ENCODE peak calls at places on chromosomes 11 and 22, in five cellular contexts. C, J, O, S and W are unnamed samples.

GRCh38 chr22:44914026-44914721 is 95.6 kb downstream of the PHF21B start:
- DNase-seq in O (no peak), C (no peak), J (no peak), S (no peak), W (no peak)

GRCh38 chr22:39985383-39986045 is 9.2 kb upstream of the FAM83F start:
- DNase-seq in J (no peak), O (no peak), C (no peak), S (no peak), W (no peak)

GRCh38 chr11:72607496-72607895 is 66.7 kb downstream of the PDE2A start:
- DNase-seq in J (no peak), O (no peak), C (no peak), S (no peak), W (no peak)

GRCh38 chr11:18526130-18526520 is 617 bp downstream of the TSG101 start:
- DNase-seq in C (no peak), O (no peak), S (no peak), J (no peak), W (peak)

GRCh38 chr11:19372381-19372780 is 131.6 kb upstream of the E2F8 start:
- DNase-seq in C (no peak), J (no peak), S (no peak), O (no peak), W (no peak)

GRCh38 chr11:11979487-11980117 is 28.8 kb downstream of the DKK3 start:
- DNase-seq in C (no peak), O (peak), J (peak), S (peak), W (peak)

GRCh38 chr11:62853279-62853965 is 14.0 kb upstream of the WDR74 start:
- DNase-seq in J (no peak), C (no peak), O (no peak), S (no peak), W (no peak)

GRCh38 chr11:34653851-34654490 is 33.1 kb downstream of the EHF start:
- DNase-seq in J (peak), C (peak), S (peak), O (peak), W (peak)

GRCh38 chr11:18567081-18567480 is 21.5 kb downstream of the UEVLD start:
- DNase-seq in O (no peak), J (no peak), C (no peak), S (no peak), W (no peak)

GRCh38 chr11:134560066-134560465 is 148.0 kb upstream of the B3GAT1 start:
- DNase-seq in C (no peak), O (no peak), J (no peak), S (no peak), W (no peak)

GRCh38 chr11:34050967-34051348 is 573 bp upstream of the CAPRIN1 start:
- DNase-seq in O (no peak), S (no peak), J (no peak), C (no peak), W (peak)

GRCh38 chr11:83223457-83223856 is 29.9 kb downstream of the ANKRD42 start:
- DNase-seq in S (no peak), J (no peak), O (no peak), C (no peak), W (no peak)

GRCh38 chr11:84790849-84791427 is 836.2 kb downstream of the DLG2 start:
- DNase-seq in C (no peak), S (no peak), O (no peak), J (no peak), W (no peak)

GRCh38 chr22:32920032-32920628 is 118.6 kb downstream of the TIMP3 start:
- DNase-seq in S (no peak), C (peak), O (no peak), J (peak), W (peak)

GRCh38 chr11:9130297-9130696 is 38.9 kb upstream of the SCUBE2 start:
- DNase-seq in C (no peak), S (no peak), J (no peak), O (no peak), W (no peak)

GRCh38 chr11:75263944-75264349 is 23.4 kb downstream of the TPBGL start:
- DNase-seq in J (no peak), S (no peak), C (no peak), O (no peak), W (peak)

GRCh38 chr11:96019810-96020747 is 96.2 kb upstream of the MTMR2 start:
- DNase-seq in C (no peak), S (no peak), J (no peak), O (no peak), W (no peak)

GRCh38 chr11:102457865-102458264 is 5.3 kb upstream of the TMEM123 start:
- DNase-seq in J (no peak), C (no peak), O (no peak), S (no peak), W (no peak)

GRCh38 chr11:46738887-46739286 is 19.9 kb downstream of the F2 start:
- DNase-seq in J (no peak), S (no peak), C (no peak), O (no peak), W (no peak)

GRCh38 chr22:26033071-26033470 is 136.2 kb upstream of the SEZ6L start:
- DNase-seq in O (no peak), J (no peak), C (no peak), S (no peak), W (no peak)

GRCh38 chr11:131674051-131674755 is 303.8 kb downstream of the NTM start:
- DNase-seq in O (peak), S (peak), C (peak), J (peak), W (peak)

GRCh38 chr11:22304337-22304961 is 33.7 kb upstream of the SLC17A6 start:
- DNase-seq in C (no peak), O (no peak), J (peak), S (no peak), W (peak)

GRCh38 chr22:36430863-36431262 is 43.1 kb upstream of the MYH9 start:
- DNase-seq in J (no peak), C (no peak), O (no peak), S (peak), W (peak)

GRCh38 chr11:63833048-63833447 is 5.9 kb upstream of the MARK2 start:
- DNase-seq in J (no peak), S (no peak), C (no peak), O (no peak), W (no peak)

GRCh38 chr22:18933914-18934313 is 2.2 kb downstream of the PRODH start:
- DNase-seq in J (no peak), C (no peak), O (no peak), S (no peak), W (no peak)

GRCh38 chr11:45677811-45678515 is 12.5 kb upstream of the CHST1 start:
- DNase-seq in C (no peak), O (no peak), S (no peak), J (no peak), W (no peak)

GRCh38 chr11:14357843-14358728 is 897 bp downstream of the RRAS2 start:
- DNase-seq in J (peak), C (no peak), O (peak), S (peak), W (peak)

GRCh38 chr11:110026823-110027626 is 66.2 kb upstream of the ZC3H12C start:
- DNase-seq in O (no peak), S (no peak), C (no peak), J (no peak), W (no peak)

GRCh38 chr11:4186464-4187054 is 92.0 kb downstream of the RRM1 start:
- DNase-seq in O (no peak), C (no peak), S (no peak), J (no peak), W (no peak)
- TF ChIP-seq CTCF in O (no peak), C (no peak), S (no peak), J (no peak), W (no peak)

GRCh38 chr11:94771390-94771789 is 3.2 kb downstream of the AMOTL1 start:
- DNase-seq in S (no peak), O (no peak), J (no peak), C (no peak), W (no peak)
- H3K4me3 ChIP-seq in S (no peak), O (no peak), J (no peak), C (no peak), W (no peak)

GRCh38 chr22:23110922-23111527 is 30.8 kb downstream of the RSPH14 start:
- DNase-seq in C (no peak), J (no peak), O (no peak), S (no peak), W (no peak)

GRCh38 chr22:23109079-23109347 is 32.8 kb downstream of the RSPH14 start:
- DNase-seq in O (no peak), C (no peak), S (no peak), J (no peak), W (no peak)

GRCh38 chr22:23110190-23110921 is 31.4 kb downstream of the RSPH14 start:
- DNase-seq in J (no peak), S (no peak), C (no peak), O (no peak), W (no peak)

GRCh38 chr22:23108324-23109078 is 33.3 kb downstream of the RSPH14 start:
- DNase-seq in J (no peak), S (no peak), O (no peak), C (no peak), W (no peak)

DNA sequence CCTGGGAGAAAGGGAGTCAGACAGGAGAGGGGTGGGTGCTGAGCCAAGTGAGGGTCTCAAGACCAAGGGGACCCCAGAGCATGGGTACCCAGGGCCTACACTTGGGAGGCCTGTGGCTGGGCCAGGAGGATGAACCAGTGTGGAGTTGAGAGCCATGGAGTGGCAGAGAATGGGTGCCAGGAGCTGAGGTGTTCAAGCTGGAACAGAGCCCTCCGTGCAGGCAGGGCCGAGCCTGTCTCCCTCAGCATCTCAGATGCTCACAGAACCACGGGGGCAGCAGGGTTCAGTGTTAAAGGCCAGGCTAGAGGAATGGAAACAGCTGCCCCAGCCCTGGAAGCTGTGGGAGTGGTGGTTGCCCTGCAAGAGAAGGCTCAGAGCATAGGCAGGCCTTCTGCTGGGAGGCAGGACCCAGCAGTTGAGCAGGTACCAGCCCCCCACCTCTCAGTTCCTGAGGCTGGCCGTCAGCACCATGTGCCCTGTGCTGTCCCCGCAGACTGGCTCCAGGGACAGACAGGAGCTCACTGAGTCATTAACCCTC is 32.3 kb downstream of the RSPH14 start:
- DNase-seq in O (no peak), S (no peak), C (no peak), J (no peak), W (no peak)
- TF ChIP-seq CTCF in O (no peak), S (no peak), C (no peak), J (no peak), W (no peak)

DNA sequence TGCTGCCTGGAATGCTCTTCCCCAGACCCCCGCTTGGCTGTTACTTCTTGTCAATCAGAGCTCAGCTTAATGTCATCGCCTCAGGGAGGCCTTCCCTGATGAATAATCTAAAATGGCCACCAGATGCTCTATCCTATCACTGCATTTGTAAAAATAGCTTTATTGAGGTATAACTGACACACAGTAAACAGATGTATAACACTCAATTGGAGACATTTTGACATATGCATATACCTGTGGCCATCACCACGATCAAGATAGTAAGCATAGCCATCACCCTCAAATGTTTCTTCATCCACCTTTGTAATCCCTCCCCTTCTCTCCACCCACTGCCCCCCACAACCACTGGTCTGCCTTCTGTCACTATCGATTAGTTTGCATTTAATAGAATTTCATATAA is 36.6 kb upstream of the NECTIN1 start:
- DNase-seq in J (no peak), O (no peak), C (no peak), S (no peak), W (no peak)
- H3K4me3 ChIP-seq in J (no peak), O (no peak), C (no peak), S (no peak), W (no peak)

GRCh38 chr11:44628730-44629361 is 63.4 kb downstream of the CD82 start:
- DNase-seq in C (no peak), J (no peak), O (peak), S (no peak), W (no peak)

GRCh38 chr11:44625759-44626523 is 60.5 kb downstream of the CD82 start:
- DNase-seq in J (no peak), C (no peak), S (no peak), O (peak), W (no peak)

GRCh38 chr11:44624761-44625221 is 59.3 kb downstream of the CD82 start:
- DNase-seq in J (no peak), S (no peak), O (peak), C (no peak), W (no peak)

GRCh38 chr11:44627911-44628729 is 62.7 kb downstream of the CD82 start:
- DNase-seq in C (no peak), O (peak), J (peak), S (no peak), W (no peak)

GRCh38 chr11:44626645-44627044 is 61.2 kb downstream of the CD82 start:
- DNase-seq in S (no peak), C (no peak), O (no peak), J (no peak), W (no peak)
- TF ChIP-seq CTCF in S (no peak), C (no peak), O (no peak), J (no peak), W (no peak)

GRCh38 chr22:48644997-48645396 is 1182.7 kb downstream of the BRD1 start:
- DNase-seq in C (no peak), J (no peak), O (no peak), S (no peak), W (no peak)
- H3K4me3 ChIP-seq in C (no peak), J (no peak), O (no peak), S (no peak), W (no peak)

DNA sequence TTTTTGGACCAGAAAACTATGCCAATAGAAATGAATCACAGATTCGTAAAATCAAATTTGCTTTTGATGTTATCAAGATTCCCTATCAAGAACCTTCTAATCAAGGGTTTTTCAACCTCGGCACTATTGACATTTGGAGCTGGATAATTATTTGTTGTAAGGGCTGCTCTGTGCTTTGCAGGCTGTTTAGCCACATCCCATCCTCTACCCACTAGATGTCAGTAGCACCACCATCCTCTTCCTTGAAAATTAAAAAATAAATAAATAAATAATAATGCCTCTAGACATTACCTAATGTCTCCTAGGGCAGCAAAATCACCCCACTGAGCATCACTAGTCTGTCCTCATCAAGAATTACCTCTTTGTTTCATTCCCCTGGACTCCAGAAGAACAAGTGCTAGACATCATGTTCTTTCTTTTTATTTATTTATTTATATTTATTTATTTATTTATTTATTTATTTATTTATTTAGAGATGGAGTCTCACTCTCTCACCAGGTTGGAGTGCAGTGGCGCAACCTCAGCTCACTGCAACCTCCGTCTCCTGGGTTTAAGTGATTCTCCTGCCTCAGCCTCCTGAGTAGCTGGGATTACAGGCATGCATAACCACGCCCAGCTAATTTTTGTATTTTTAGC is 744.7 kb downstream of the KCNA4 start:
- DNase-seq in C (no peak), S (peak), J (peak), O (no peak), W (peak)
- TF ChIP-seq CTCF in C (peak), S (peak), J (peak), O (no peak), W (peak)

DNA sequence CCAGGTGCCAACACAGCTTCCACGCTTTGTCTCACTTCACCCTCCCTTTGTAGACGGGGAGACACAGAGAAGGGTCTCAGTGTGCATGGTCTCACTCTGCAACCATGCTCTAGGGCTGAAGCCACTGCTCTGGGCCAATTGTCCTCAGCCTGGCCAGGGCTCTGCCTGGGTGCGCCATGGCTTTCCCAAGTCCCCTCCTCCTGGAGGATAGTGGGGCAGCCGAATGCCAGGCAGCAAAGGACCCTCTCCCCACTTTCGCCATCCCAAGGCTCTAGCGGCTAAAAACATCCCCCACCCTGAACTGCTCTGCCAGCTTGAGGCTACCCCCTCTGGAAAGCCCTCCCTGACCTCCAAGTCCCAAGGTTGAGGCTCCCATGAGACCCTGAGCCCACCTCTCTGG is 20.4 kb upstream of the MYEOV start:
- DNase-seq in S (no peak), O (no peak), C (no peak), J (no peak), W (no peak)
- H3K4me3 ChIP-seq in S (no peak), O (no peak), C (no peak), J (no peak), W (no peak)

GRCh38 chr11:129225190-129225589 is 33.1 kb upstream of the ARHGAP32 start:
- DNase-seq in C (peak), S (peak), J (peak), O (no peak), W (peak)

GRCh38 chr11:129234978-129235377 is 42.9 kb upstream of the ARHGAP32 start:
- DNase-seq in J (no peak), S (no peak), O (no peak), C (no peak), W (no peak)

GRCh38 chr11:129226207-129226798 is 34.2 kb upstream of the ARHGAP32 start:
- DNase-seq in J (no peak), C (no peak), S (no peak), O (no peak), W (no peak)

GRCh38 chr11:129224538-129224937 is 32.4 kb upstream of the ARHGAP32 start:
- DNase-seq in C (no peak), O (no peak), J (no peak), S (no peak), W (no peak)

DNA sequence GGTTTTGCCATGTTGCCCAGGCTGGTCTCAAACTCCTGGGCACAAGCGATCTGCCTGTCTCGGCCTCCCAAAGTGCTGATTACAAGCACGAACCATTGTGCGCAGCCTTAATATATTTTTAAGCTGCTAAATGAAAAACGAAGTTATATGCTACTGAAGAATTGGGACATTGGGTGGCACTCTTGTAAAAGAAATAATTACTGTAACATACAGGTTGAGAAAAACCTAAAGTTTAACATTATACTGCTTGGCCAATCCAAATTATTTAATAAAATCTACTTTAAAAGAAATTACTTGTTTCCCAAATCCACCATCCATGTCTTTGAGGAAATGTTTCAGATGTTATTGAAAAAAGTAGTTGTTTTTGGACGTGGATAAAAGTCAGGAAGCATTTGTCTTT is 37.9 kb upstream of the ARHGAP32 start:
- DNase-seq in O (no peak), C (no peak), S (no peak), J (peak), W (peak)
- TF ChIP-seq CTCF in O (no peak), C (no peak), S (no peak), J (no peak), W (no peak)